ENCODE peak calls at places on chromosomes 2 and 18, in four cellular contexts. One of them, this sample, is unnamed.

GRCh38 chr2:25558262-25558661 is 115.1 kb downstream of the DTNB start:
- DNase-seq in IMR-90: peak; percentile 85
- DNase-seq in gastrocnemius medialis: no peak
- DNase-seq in progenitor cell of endocrine pancreas: no peak
- DNase-seq in this sample: no peak

GRCh38 chr2:186687774-186688173 is 6.1 kb upstream of the FAM171B start:
- DNase-seq in gastrocnemius medialis: no peak
- DNase-seq in IMR-90: peak; percentile 90
- DNase-seq in progenitor cell of endocrine pancreas: no peak
- DNase-seq in this sample: no peak

GRCh38 chr2:11559066-11559785 is 25.4 kb downstream of the GREB1 start:
- DNase-seq in gastrocnemius medialis: no peak
- DNase-seq in progenitor cell of endocrine pancreas: no peak
- DNase-seq in IMR-90: no peak
- DNase-seq in this sample: no peak

GRCh38 chr2:36663851-36664715 is 32.4 kb upstream of the VIT start:
- DNase-seq in gastrocnemius medialis: peak; percentile 12
- DNase-seq in IMR-90: peak; percentile 71
- DNase-seq in progenitor cell of endocrine pancreas: no peak
- DNase-seq in this sample: no peak

GRCh38 chr2:164644036-164644700 is 22.9 kb upstream of the GRB14 start:
- DNase-seq in IMR-90: no peak
- DNase-seq in gastrocnemius medialis: no peak
- DNase-seq in progenitor cell of endocrine pancreas: no peak
- DNase-seq in this sample: no peak

GRCh38 chr2:117989854-117990438 is 23.9 kb downstream of the CCDC93 start:
- DNase-seq in IMR-90: no peak
- DNase-seq in progenitor cell of endocrine pancreas: no peak
- DNase-seq in gastrocnemius medialis: no peak
- DNase-seq in this sample: no peak

GRCh38 chr2:126761256-126761980 is 105.5 kb downstream of the GYPC start:
- DNase-seq in progenitor cell of endocrine pancreas: no peak
- DNase-seq in gastrocnemius medialis: no peak
- DNase-seq in IMR-90: no peak
- DNase-seq in this sample: no peak

GRCh38 chr2:65033178-65033577 is 23.0 kb upstream of the CEP68 start:
- DNase-seq in progenitor cell of endocrine pancreas: no peak
- DNase-seq in gastrocnemius medialis: no peak
- DNase-seq in IMR-90: no peak
- DNase-seq in this sample: no peak

GRCh38 chr2:16677875-16678274 is 12.2 kb upstream of the CYRIA start:
- DNase-seq in progenitor cell of endocrine pancreas: no peak
- DNase-seq in IMR-90: no peak
- DNase-seq in gastrocnemius medialis: no peak
- DNase-seq in this sample: no peak

GRCh38 chr2:127225186-127225960 is 5.3 kb upstream of the CYP27C1 start:
- DNase-seq in progenitor cell of endocrine pancreas: no peak
- DNase-seq in gastrocnemius medialis: no peak
- DNase-seq in IMR-90: peak; percentile 72
- DNase-seq in this sample: no peak

GRCh38 chr2:2325538-2325937 is 5.5 kb downstream of the MYT1L start:
- DNase-seq in gastrocnemius medialis: no peak
- DNase-seq in IMR-90: no peak
- DNase-seq in progenitor cell of endocrine pancreas: no peak
- DNase-seq in this sample: no peak

GRCh38 chr2:74975016-74975415 is 16.6 kb downstream of the POLE4 start:
- DNase-seq in IMR-90: no peak
- DNase-seq in gastrocnemius medialis: no peak
- DNase-seq in progenitor cell of endocrine pancreas: no peak
- DNase-seq in this sample: no peak

GRCh38 chr2:235238537-235238936 is 255.3 kb upstream of the AGAP1 start:
- DNase-seq in progenitor cell of endocrine pancreas: no peak
- DNase-seq in IMR-90: peak; percentile 46
- DNase-seq in gastrocnemius medialis: peak; percentile 30
- DNase-seq in this sample: no peak

GRCh38 chr2:108363900-108364225 is 13.9 kb upstream of the SULT1C4 start:
- DNase-seq in progenitor cell of endocrine pancreas: no peak
- DNase-seq in IMR-90: peak; percentile 47
- DNase-seq in gastrocnemius medialis: no peak
- DNase-seq in this sample: no peak

GRCh38 chr2:17674817-17675216 is 78.8 kb downstream of the SMC6 start:
- DNase-seq in IMR-90: no peak
- DNase-seq in gastrocnemius medialis: no peak
- DNase-seq in progenitor cell of endocrine pancreas: no peak
- DNase-seq in this sample: no peak

GRCh38 chr2:62501794-62502500 is 4.0 kb downstream of the TMEM17 start:
- DNase-seq in IMR-90: peak; percentile 87
- DNase-seq in gastrocnemius medialis: no peak
- DNase-seq in progenitor cell of endocrine pancreas: no peak
- DNase-seq in this sample: no peak

GRCh38 chr2:191150451-191151314 is at the start of gene STAT4:
- DNase-seq in gastrocnemius medialis: peak; percentile 21
- DNase-seq in IMR-90: peak; percentile 47
- DNase-seq in progenitor cell of endocrine pancreas: no peak
- DNase-seq in this sample: no peak

GRCh38 chr2:237860273-237860935 is 981 bp downstream of the RAMP1 start:
- DNase-seq in progenitor cell of endocrine pancreas: no peak
- DNase-seq in gastrocnemius medialis: no peak
- DNase-seq in IMR-90: no peak
- DNase-seq in this sample: no peak

GRCh38 chr18:3594760-3595241 is 144.8 kb downstream of the TGIF1 start:
- DNase-seq in IMR-90: peak; percentile 49
- DNase-seq in gastrocnemius medialis: no peak
- DNase-seq in progenitor cell of endocrine pancreas: no peak
- DNase-seq in this sample: no peak

GRCh38 chr18:3593904-3594759 is 144.2 kb downstream of the TGIF1 start:
- DNase-seq in gastrocnemius medialis: peak; percentile 77
- DNase-seq in progenitor cell of endocrine pancreas: peak; percentile 78
- DNase-seq in IMR-90: peak; percentile 98
- DNase-seq in this sample: peak; percentile 78

GRCh38 chr18:3595282-3596273 is 145.6 kb downstream of the TGIF1 start:
- DNase-seq in progenitor cell of endocrine pancreas: no peak
- DNase-seq in IMR-90: peak; percentile 98
- DNase-seq in gastrocnemius medialis: peak; percentile 74
- DNase-seq in this sample: peak; percentile 46

GRCh38 chr18:3592864-3593263 is 142.9 kb downstream of the TGIF1 start:
- DNase-seq in gastrocnemius medialis: no peak
- DNase-seq in progenitor cell of endocrine pancreas: no peak
- DNase-seq in IMR-90: no peak
- DNase-seq in this sample: no peak

DNA sequence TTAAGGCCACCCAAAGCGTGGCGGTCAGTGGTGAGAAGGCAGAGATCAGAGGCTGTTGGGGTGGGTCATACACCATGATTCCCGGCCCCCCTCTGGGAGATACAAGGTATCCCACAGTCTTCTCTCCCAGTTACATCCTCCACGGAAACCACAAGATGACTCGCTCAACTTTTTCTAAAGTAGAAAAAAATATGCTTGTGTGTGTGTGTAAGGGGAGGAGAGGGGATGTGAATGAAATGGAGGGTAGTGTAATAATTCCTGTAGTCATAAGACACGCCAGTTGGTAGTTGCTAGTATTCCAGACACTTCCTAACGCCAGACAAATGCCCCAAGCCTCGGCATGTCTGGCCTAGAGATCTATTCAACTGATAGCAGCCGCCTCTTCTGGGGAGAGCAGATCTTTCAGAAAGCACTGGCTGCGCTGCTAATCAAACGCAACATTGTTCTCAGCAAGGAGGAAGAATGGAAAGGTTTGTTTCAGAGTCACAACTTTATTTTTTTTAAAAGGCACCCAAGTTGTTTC is 143.5 kb downstream of the TGIF1 start:
- DNase-seq in gastrocnemius medialis: no peak
- DNase-seq in progenitor cell of endocrine pancreas: no peak
- DNase-seq in IMR-90: peak; percentile 87
- DNase-seq in this sample: no peak
- TF ChIP-seq CTCF in gastrocnemius medialis: no peak
- TF ChIP-seq CTCF in progenitor cell of endocrine pancreas: no peak
- TF ChIP-seq CTCF in IMR-90: no peak
- TF ChIP-seq CTCF in this sample: no peak

GRCh38 chr2:224347181-224348051 is 54.5 kb downstream of the FAM124B start:
- DNase-seq in gastrocnemius medialis: no peak
- DNase-seq in IMR-90: no peak
- DNase-seq in progenitor cell of endocrine pancreas: no peak
- DNase-seq in this sample: no peak

GRCh38 chr2:224345492-224345891 is 56.4 kb downstream of the FAM124B start:
- DNase-seq in gastrocnemius medialis: no peak
- DNase-seq in progenitor cell of endocrine pancreas: no peak
- DNase-seq in IMR-90: no peak
- DNase-seq in this sample: no peak

DNA sequence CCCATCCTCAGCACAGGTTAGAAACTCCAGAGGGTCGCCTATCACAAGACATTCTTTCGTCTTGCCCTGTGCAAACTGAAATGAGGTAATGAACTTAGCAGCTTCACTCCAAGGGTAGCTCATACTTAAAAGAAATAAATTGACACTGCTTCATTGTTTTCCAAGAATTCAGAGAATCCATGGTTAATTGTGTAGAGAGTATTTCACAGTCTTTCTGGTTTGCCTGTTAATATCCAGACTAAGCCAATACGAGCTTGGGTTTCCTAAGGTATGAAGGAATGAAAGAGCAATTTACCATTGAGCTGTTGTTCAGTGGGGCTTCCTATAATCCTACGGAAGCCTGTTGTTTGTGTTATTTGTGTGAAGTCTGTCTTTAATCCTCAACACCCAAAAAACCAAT is 58.7 kb downstream of the FAM124B start:
- DNase-seq in progenitor cell of endocrine pancreas: no peak
- DNase-seq in IMR-90: no peak
- DNase-seq in gastrocnemius medialis: no peak
- DNase-seq in this sample: no peak
- TF ChIP-seq CTCF in progenitor cell of endocrine pancreas: no peak
- TF ChIP-seq CTCF in IMR-90: no peak
- TF ChIP-seq CTCF in gastrocnemius medialis: no peak
- TF ChIP-seq CTCF in this sample: no peak

GRCh38 chr2:47785986-47786385 is 3.0 kb downstream of the MSH6 start:
- DNase-seq in progenitor cell of endocrine pancreas: no peak
- DNase-seq in gastrocnemius medialis: no peak
- DNase-seq in IMR-90: no peak
- DNase-seq in this sample: no peak

GRCh38 chr2:47779416-47779790 is 3.5 kb upstream of the MSH6 start:
- DNase-seq in gastrocnemius medialis: no peak
- DNase-seq in IMR-90: no peak
- DNase-seq in progenitor cell of endocrine pancreas: no peak
- DNase-seq in this sample: no peak

GRCh38 chr2:47784349-47784851 is 1.5 kb downstream of the MSH6 start:
- DNase-seq in IMR-90: peak; percentile 34
- DNase-seq in gastrocnemius medialis: no peak
- DNase-seq in progenitor cell of endocrine pancreas: no peak
- DNase-seq in this sample: no peak

GRCh38 chr2:47783491-47784330 is 766 bp downstream of the MSH6 start:
- DNase-seq in gastrocnemius medialis: peak; percentile 25
- DNase-seq in IMR-90: peak; percentile 32
- DNase-seq in progenitor cell of endocrine pancreas: peak; percentile 64
- DNase-seq in this sample: peak; percentile 3

DNA sequence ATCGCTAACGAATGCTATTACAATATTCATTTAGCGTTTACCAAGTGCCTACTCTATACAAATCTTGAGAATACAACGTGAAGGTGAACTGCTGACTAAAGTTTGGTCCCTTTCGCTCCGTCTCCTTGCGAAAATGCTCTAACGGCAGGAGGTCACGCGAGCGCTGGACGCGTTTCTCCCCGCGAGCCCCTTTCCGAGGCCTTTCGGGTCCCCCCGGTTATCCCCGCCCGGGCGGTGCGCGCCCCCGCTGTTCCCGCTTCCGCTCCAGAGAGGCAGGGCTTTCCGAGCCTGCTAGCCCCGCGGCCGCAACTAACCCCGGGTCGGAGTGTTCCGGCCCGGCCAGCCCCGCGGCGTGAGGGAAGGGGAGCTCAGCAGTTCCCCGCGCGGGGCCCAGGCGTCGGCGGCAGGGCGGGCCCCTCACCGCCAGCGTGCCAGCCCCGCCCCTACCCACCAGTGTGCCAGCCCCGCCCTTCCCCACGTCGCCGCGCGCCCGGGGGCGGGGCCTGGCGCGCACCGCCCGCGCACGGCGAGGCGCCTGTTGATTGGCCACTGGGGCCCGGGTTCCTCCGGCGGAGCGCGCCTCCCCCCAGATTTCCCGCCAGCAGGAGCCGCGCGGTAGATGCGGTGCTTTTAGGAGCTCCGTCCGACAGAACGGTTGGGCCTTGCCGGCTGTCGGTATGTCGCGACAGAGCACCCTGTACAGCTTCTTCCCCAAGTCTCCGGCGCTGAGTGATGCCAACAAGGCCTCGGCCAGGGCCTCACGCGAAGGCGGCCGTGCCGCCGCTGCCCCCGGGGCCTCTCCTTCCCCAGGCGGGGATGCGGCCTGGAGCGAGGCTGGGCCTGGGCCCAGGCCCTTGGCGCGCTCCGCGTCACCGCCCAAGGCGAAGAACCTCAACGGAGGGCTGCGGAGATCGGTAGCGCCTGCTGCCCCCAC is at the start of gene MSH6:
- DNase-seq in IMR-90: peak; percentile 82
- DNase-seq in gastrocnemius medialis: peak; percentile 81
- DNase-seq in progenitor cell of endocrine pancreas: peak; percentile 84
- DNase-seq in this sample: peak; percentile 47
- TF ChIP-seq CTCF in IMR-90: no peak
- TF ChIP-seq CTCF in gastrocnemius medialis: no peak
- TF ChIP-seq CTCF in progenitor cell of endocrine pancreas: no peak
- TF ChIP-seq CTCF in this sample: no peak

DNA sequence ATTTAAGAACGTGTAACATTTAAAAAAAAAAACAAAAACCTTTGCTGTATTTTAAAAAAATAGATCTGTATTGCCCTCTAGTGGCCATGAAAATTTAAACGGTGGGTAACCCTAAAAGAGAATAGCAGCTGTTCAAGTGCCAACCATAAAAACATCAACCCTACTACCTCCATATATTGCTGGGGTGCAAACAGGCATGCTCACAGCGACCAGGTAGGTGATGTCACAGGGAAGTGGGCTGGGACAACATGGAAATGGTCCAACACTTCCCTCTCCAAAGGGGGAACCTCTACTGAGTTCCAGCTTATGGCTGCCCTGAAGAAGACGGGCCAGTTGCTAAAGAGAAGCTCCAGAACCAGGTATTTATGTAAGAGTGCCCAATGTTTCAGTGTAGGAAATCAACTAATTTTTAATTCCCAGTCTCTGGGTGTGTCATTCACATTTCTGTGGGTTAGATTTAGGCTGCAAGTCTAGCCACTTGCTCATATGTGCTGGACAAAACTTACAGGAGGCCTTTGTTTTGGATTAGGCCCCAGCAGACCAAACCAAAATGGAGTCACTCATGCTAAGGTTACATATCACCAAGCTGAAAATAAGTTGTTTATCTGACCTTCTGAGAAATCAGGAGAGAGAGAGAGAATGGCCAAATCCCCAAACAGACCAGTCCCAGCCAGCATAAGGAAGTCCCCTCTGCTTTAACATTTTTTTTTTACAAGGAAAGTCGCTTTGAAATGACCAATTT is 54.5 kb downstream of the SKA1 start:
- DNase-seq in IMR-90: peak; percentile 12
- DNase-seq in progenitor cell of endocrine pancreas: no peak
- DNase-seq in gastrocnemius medialis: no peak
- DNase-seq in this sample: no peak
- TF ChIP-seq CTCF in IMR-90: peak; percentile 46
- TF ChIP-seq CTCF in progenitor cell of endocrine pancreas: peak; percentile 71
- TF ChIP-seq CTCF in gastrocnemius medialis: peak; percentile 15
- TF ChIP-seq CTCF in this sample: peak; percentile 22